ENCODE peak calls at places on chromosomes 2 and 18, in ten cellular contexts. Z, R, V, C, A, F, S, L, H and G are unnamed samples.

GRCh38 chr2:240351826-240352426 is 83.5 kb upstream of the GPC1 start:
- DNase-seq in Z (no peak), R (no peak), V (no peak), C (no peak), A (no peak), F (no peak), S (no peak), L (no peak), H (no peak), G (no peak)

GRCh38 chr2:236557894-236558532 is 11.6 kb upstream of the ACKR3 start:
- DNase-seq in Z (no peak), R (no peak), V (no peak), C (no peak), A (no peak), F (no peak), S (no peak), L (no peak), H (no peak), G (no peak)

GRCh38 chr2:77127345-77127744 is 394.8 kb downstream of the LRRTM4 start:
- DNase-seq in Z (no peak), R (no peak), V (no peak), C (no peak), A (no peak), F (no peak), S (no peak), L (no peak), H (no peak), G (no peak)

GRCh38 chr2:97728091-97728596 is 14.8 kb downstream of the ZAP70 start:
- DNase-seq in Z (no peak), R (no peak), V (no peak), C (no peak), A (no peak), F (no peak), S (peak; percentile 26), L (peak; percentile 77), H (peak; percentile 45), G (no peak)

GRCh38 chr2:157055660-157056199 is 201.8 kb upstream of the GALNT5 start:
- DNase-seq in Z (no peak), R (no peak), V (peak; percentile 5), C (no peak), A (no peak), F (no peak), S (no peak), L (peak; percentile 54), H (no peak), G (no peak)

GRCh38 chr2:72148391-72148974 is 821 bp upstream of the CYP26B1 start:
- DNase-seq in Z (no peak), R (peak; percentile 8), V (peak; percentile 32), C (peak; percentile 25), A (no peak), F (no peak), S (no peak), L (peak; percentile 52), H (no peak), G (peak; percentile 11)

GRCh38 chr2:44974064-44974715 is 32.7 kb downstream of the SIX3 start:
- DNase-seq in Z (no peak), R (no peak), V (peak; percentile 66), C (no peak), A (no peak), F (no peak), S (no peak), L (peak; percentile 80), H (no peak), G (no peak)

GRCh38 chr2:125745514-125745913 is 910.4 kb upstream of the GYPC start:
- DNase-seq in Z (peak; percentile 18), R (no peak), V (peak; percentile 30), C (no peak), A (no peak), F (no peak), S (no peak), L (peak; percentile 4), H (no peak), G (no peak)

GRCh38 chr2:8510519-8510918 is 171.3 kb upstream of the ID2 start:
- DNase-seq in Z (no peak), R (no peak), V (no peak), C (no peak), A (no peak), F (no peak), S (no peak), L (no peak), H (no peak), G (no peak)

GRCh38 chr2:75586971-75587370 is 26.2 kb upstream of the EVA1A start:
- DNase-seq in Z (no peak), R (no peak), V (no peak), C (no peak), A (no peak), F (no peak), S (no peak), L (no peak), H (no peak), G (no peak)

GRCh38 chr2:10214179-10214578 is 88.5 kb upstream of the HPCAL1 start:
- DNase-seq in Z (no peak), R (no peak), V (no peak), C (no peak), A (no peak), F (no peak), S (no peak), L (no peak), H (no peak), G (no peak)

GRCh38 chr2:48146552-48146951 is 240.3 kb upstream of the FBXO11 start:
- DNase-seq in Z (no peak), R (no peak), V (no peak), C (no peak), A (no peak), F (no peak), S (no peak), L (no peak), H (no peak), G (no peak)

GRCh38 chr18:74456409-74457042 is 582 bp downstream of the DIPK1C start:
- DNase-seq in Z (no peak), R (no peak), V (no peak), C (no peak), A (no peak), F (no peak), S (no peak), L (peak; percentile 1), H (peak; percentile 41), G (no peak)

GRCh38 chr2:45607701-45608100 is 3.4 kb downstream of the SRBD1 start:
- DNase-seq in Z (no peak), R (no peak), V (peak; percentile 49), C (no peak), A (no peak), F (no peak), S (no peak), L (peak; percentile 53), H (no peak), G (no peak)

GRCh38 chr2:142892715-142893114 is 15.3 kb downstream of the KYNU start:
- DNase-seq in Z (no peak), R (no peak), V (no peak), C (no peak), A (no peak), F (no peak), S (no peak), L (no peak), H (no peak), G (no peak)

GRCh38 chr2:210480079-210480478 is 3.5 kb upstream of the LANCL1 start:
- DNase-seq in Z (no peak), R (no peak), V (no peak), C (no peak), A (no peak), F (no peak), S (no peak), L (no peak), H (no peak), G (no peak)

GRCh38 chr2:188701836-188702235 is 272.3 kb upstream of the COL3A1 start:
- DNase-seq in Z (no peak), R (no peak), V (no peak), C (no peak), A (no peak), F (no peak), S (no peak), L (peak; percentile 71), H (no peak), G (no peak)

GRCh38 chr2:191386938-191387536 is 141.8 kb downstream of the MYO1B start:
- DNase-seq in Z (no peak), R (no peak), V (no peak), C (no peak), A (no peak), F (no peak), S (no peak), L (peak; percentile 87), H (no peak), G (no peak)

GRCh38 chr2:3169106-3169870 is 208.3 kb downstream of the EIPR1 start:
- DNase-seq in Z (no peak), R (no peak), V (no peak), C (no peak), A (no peak), F (no peak), S (no peak), L (peak; percentile 90), H (no peak), G (no peak)

GRCh38 chr2:65075176-65075575 is 19.0 kb downstream of the CEP68 start:
- DNase-seq in Z (no peak), R (no peak), V (no peak), C (no peak), A (no peak), F (no peak), S (no peak), L (no peak), H (no peak), G (no peak)

GRCh38 chr2:124283090-124283489 is 258.0 kb downstream of the CNTNAP5 start:
- DNase-seq in Z (no peak), R (no peak), V (no peak), C (peak; percentile 39), A (no peak), F (no peak), S (no peak), L (no peak), H (no peak), G (no peak)

GRCh38 chr18:55401638-55402191 is 186.3 kb downstream of the TCF4 start:
- DNase-seq in Z (peak; percentile 14), R (peak; percentile 41), V (no peak), C (no peak), A (no peak), F (no peak), S (no peak), L (peak; percentile 95), H (no peak), G (peak; percentile 62)

GRCh38 chr2:102446936-102447335 is 24.0 kb downstream of the IL18RAP start:
- DNase-seq in Z (no peak), R (no peak), V (no peak), C (no peak), A (no peak), F (no peak), S (no peak), L (no peak), H (no peak), G (no peak)

GRCh38 chr2:80242355-80242910 is 62.1 kb downstream of the LRRTM1 start:
- DNase-seq in Z (no peak), R (no peak), V (no peak), C (no peak), A (no peak), F (no peak), S (no peak), L (no peak), H (no peak), G (no peak)

GRCh38 chr2:240519396-240520142 is 38.2 kb downstream of the ANKMY1 start:
- DNase-seq in Z (no peak), R (no peak), V (no peak), C (no peak), A (no peak), F (no peak), S (no peak), L (peak; percentile 86), H (peak; percentile 17), G (no peak)

GRCh38 chr2:230680463-230681195 is 32.0 kb upstream of the CAB39 start:
- DNase-seq in Z (no peak), R (no peak), V (no peak), C (no peak), A (no peak), F (no peak), S (no peak), L (peak; percentile 54), H (no peak), G (no peak)